ENCODE peak calls at places on chromosomes 1 and 21, in four cellular contexts. R, Y, N and P are unnamed samples.
A peak's percentile ranks its signal among the peaks of the same experiment; 100 is the strongest.

GRCh38 chr1:229397762-229398161 is 36.1 kb downstream of the ACTA1 start:
- DNase-seq in R (no peak), Y (no peak), N (no peak), P (no peak)

GRCh38 chr1:119742193-119742592 is 26.5 kb downstream of the HMGCS2 start:
- DNase-seq in R (no peak), Y (no peak), N (no peak), P (no peak)

GRCh38 chr1:182720465-182720864 is 36.1 kb upstream of the RGS8 start:
- DNase-seq in R (no peak), Y (no peak), N (no peak), P (no peak)

GRCh38 chr1:224430511-224431113 is 4.0 kb downstream of the WDR26 start:
- DNase-seq in R (no peak), Y (peak; percentile 71), N (no peak), P (peak; percentile 55)

GRCh38 chr21:38993561-38993960 is 187.8 kb downstream of the ETS2 start:
- DNase-seq in R (no peak), Y (no peak), N (no peak), P (peak; percentile 41)

GRCh38 chr21:33981341-33982101 is 65.9 kb upstream of the ATP5PO start:
- DNase-seq in R (no peak), Y (no peak), N (no peak), P (no peak)

GRCh38 chr1:45340816-45341215 is 576 bp upstream of the MUTYH start:
- DNase-seq in R (no peak), Y (peak; percentile 61), N (no peak), P (peak; percentile 18)

GRCh38 chr1:52572387-52572786 is 19.5 kb upstream of the TUT4 start:
- DNase-seq in R (no peak), Y (no peak), N (no peak), P (no peak)

GRCh38 chr1:180973360-180973759 is 49.3 kb downstream of the STX6 start:
- DNase-seq in R (no peak), Y (no peak), N (no peak), P (no peak)

GRCh38 chr1:100461222-100461621 is 76.7 kb upstream of the GPR88 start:
- DNase-seq in R (no peak), Y (no peak), N (no peak), P (no peak)

GRCh38 chr1:26537951-26538352 is 8.4 kb downstream of the RPS6KA1 start:
- DNase-seq in R (peak; percentile 50), Y (peak; percentile 54), N (no peak), P (peak; percentile 39)

GRCh38 chr1:56585985-56586384 is 6.6 kb upstream of the PLPP3 start:
- DNase-seq in R (no peak), Y (no peak), N (no peak), P (no peak)

GRCh38 chr1:89361681-89362080 is 2.2 kb upstream of the GBP6 start:
- DNase-seq in R (no peak), Y (no peak), N (no peak), P (no peak)

GRCh38 chr1:41887365-41887764 is 31.4 kb downstream of the HIVEP3 start:
- DNase-seq in R (peak; percentile 13), Y (no peak), N (no peak), P (no peak)

GRCh38 chr1:30679976-30680305 is 43.4 kb downstream of the MATN1 start:
- DNase-seq in R (no peak), Y (no peak), N (no peak), P (no peak)

GRCh38 chr1:53090227-53091147 is 28.5 kb downstream of the PODN start:
- DNase-seq in R (no peak), Y (no peak), N (no peak), P (no peak)

GRCh38 chr21:44972301-44972814 is 32.5 kb downstream of the SLX9 start:
- DNase-seq in R (no peak), Y (no peak), N (no peak), P (no peak)

GRCh38 chr1:61183471-61184034 is 101.2 kb downstream of the NFIA start:
- DNase-seq in R (no peak), Y (no peak), N (no peak), P (peak; percentile 94)

GRCh38 chr1:117180571-117180970 is 30.2 kb downstream of the VTCN1 start:
- DNase-seq in R (no peak), Y (no peak), N (no peak), P (no peak)

GRCh38 chr1:26582053-26582835 is 52.7 kb downstream of the RPS6KA1 start:
- DNase-seq in R (no peak), Y (no peak), N (no peak), P (no peak)

GRCh38 chr1:23168079-23168461 is 586 bp downstream of the LUZP1 start:
- DNase-seq in R (no peak), Y (peak; percentile 70), N (no peak), P (no peak)

GRCh38 chr1:7552402-7552801 is 218.7 kb upstream of the VAMP3 start:
- DNase-seq in R (no peak), Y (no peak), N (no peak), P (no peak)

GRCh38 chr1:197776348-197777082 is 1.2 kb upstream of the DENND1B start:
- DNase-seq in R (no peak), Y (no peak), N (no peak), P (no peak)

GRCh38 chr1:22562584-22563551 is at the start of gene EPHA8:
- DNase-seq in R (no peak), Y (no peak), N (no peak), P (no peak)

GRCh38 chr1:75765697-75766355 is 20.2 kb upstream of the RABGGTB start:
- DNase-seq in R (no peak), Y (no peak), N (no peak), P (no peak)

DNA sequence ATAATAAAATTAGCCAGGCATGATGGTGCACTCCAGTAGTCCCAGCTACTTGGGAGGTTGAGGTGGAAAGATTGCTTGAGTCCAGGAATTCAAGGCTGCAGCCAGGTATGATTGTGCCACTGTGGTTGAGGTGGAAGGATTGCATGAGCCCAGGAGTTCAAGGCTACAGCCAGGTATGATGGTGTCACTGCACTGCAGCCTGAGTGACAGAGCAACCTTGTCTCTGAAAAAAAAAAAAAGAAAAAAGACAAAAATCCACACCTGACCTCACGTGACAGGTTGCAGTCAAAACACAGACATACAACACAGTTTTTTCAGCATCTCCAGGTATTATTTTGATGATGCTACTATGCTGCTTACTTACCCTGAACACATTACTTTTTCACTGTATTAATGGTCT is 4.3 kb upstream of the AK2 start:
- DNase-seq in R (no peak), Y (no peak), N (no peak), P (peak; percentile 21)
- TF ChIP-seq GABPA in R (no peak), Y (no peak), N (no peak), P (no peak)

GRCh38 chr1:18304151-18304869 is 176.4 kb upstream of the KLHDC7A start:
- DNase-seq in R (no peak), Y (no peak), N (no peak), P (no peak)

GRCh38 chr1:18305182-18305795 is 175.4 kb upstream of the KLHDC7A start:
- DNase-seq in R (no peak), Y (no peak), N (no peak), P (no peak)

GRCh38 chr1:18299441-18300338 is 181.0 kb upstream of the KLHDC7A start:
- DNase-seq in R (peak; percentile 62), Y (peak; percentile 73), N (no peak), P (peak; percentile 13)

GRCh38 chr1:18300376-18300775 is 180.4 kb upstream of the KLHDC7A start:
- DNase-seq in R (no peak), Y (no peak), N (no peak), P (no peak)

GRCh38 chr1:18302788-18303413 is 177.8 kb upstream of the KLHDC7A start:
- DNase-seq in R (peak; percentile 84), Y (peak; percentile 50), N (no peak), P (no peak)
- TF ChIP-seq CTCF in R (peak; percentile 86), Y (peak; percentile 63), N (peak; percentile 72), P (peak; percentile 67)

DNA sequence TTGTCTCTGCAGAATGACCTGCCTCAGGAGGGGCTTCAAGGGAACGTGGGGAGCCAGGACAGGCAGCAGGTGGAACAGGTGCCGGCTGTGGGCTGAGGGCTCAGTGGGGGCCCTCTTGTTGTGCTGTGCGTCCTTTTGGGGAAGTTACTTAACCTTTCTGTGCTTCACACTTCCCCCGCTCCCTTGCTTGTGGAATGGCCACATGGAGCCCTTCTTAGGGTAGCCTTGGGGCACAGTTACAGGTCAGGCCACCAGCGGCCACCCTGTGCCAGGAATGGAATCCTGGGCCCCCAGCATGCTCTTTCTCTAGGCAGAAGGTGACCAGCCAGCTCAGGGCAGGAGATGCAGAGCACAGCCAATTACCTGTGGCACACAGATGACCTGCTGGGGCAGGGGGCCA is 2.6 kb downstream of the IKBKE start:
- DNase-seq in R (no peak), Y (no peak), N (no peak), P (no peak)
- TF ChIP-seq SP1 in R (no peak), Y (no peak), N (no peak), P (no peak)

DNA sequence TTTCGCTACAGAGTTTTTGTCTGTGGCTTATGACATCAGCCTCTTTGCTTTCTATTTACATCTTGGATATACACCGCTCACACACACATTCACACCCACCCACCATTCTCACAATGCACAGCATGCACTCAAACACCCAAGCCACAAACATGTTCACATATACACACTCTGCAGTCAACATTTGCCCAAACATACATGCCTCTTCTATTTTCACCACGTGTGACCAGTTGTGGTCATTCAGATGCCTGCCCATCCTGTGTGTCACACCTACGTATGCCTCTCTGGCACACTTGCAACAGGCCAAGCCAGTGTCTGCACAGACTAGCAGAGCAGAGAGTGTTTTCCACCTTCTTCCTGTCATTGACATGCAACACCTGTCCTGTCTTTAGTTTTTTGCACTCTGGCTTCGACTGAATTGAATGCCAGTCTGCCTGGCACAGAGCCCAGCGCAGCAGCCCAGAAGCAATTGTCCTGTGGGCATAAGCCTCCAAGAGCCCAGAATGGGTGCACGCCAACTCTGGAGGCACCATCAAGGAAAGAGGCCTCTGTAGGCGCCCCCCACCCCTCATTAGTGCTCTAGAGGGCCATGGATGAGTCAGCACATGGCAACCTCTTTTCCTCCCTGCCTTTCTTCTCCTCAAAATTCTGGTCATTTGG is 37.7 kb upstream of the LRRN2 start:
- DNase-seq in R (peak; percentile 23), Y (no peak), N (no peak), P (no peak)
- TF ChIP-seq GABPA in R (no peak), Y (no peak), N (no peak), P (no peak)

DNA sequence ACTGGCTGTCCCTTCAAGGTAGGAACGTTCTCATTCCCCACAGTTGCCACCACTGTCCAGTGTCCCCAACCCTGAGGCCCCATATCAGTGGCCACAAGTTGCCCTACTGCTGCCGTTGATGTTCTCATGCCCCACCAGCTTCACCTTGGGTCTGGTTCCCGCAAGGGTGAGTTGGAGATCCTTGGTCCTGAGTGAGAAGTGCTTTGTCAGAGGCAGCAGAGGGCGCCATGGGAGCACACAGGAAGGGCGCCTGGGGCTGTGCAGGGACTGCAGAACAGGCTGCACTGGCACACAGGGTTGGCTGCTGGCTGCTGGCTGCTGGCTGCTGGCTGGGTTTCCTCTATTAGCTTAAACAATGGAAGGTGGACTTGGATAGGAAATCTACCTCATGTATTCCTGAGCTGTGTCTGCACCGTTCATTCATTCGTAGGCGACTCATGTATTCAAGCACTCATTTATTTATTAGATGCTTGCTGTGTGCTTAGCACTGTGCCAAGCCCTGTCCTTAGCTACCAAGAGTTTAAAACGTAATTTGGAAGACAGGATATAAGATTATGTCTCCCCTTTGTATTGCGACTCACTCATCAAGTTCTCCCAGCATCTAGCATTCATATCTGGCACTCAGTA is 2.1 kb upstream of the S100A9 start:
- DNase-seq in R (peak; percentile 67), Y (peak; percentile 68), N (no peak), P (peak; percentile 27)
- TF ChIP-seq CTCF in R (peak; percentile 93), Y (peak; percentile 86), N (peak; percentile 73), P (peak; percentile 81)

GRCh38 chr1:10680487-10680886 is 116.0 kb downstream of the CASZ1 start:
- DNase-seq in R (no peak), Y (no peak), N (no peak), P (no peak)
- TF ChIP-seq SP1 in R (no peak), Y (no peak), N (no peak), P (no peak)